ENCODE peak calls at places on chromosomes 16 and 17, in five cellular contexts. O, D, L, F and P are unnamed samples.

GRCh38 chr16:31538199-31538598 is 10.5 kb downstream of the AHSP start:
- DNase-seq in O (no peak), F (no peak), L (no peak), D (no peak), P (peak)

GRCh38 chr17:50787106-50787505 is 19.8 kb upstream of the ANKRD40CL start:
- DNase-seq in O (no peak), L (no peak), F (no peak), D (no peak), P (no peak)

GRCh38 chr16:15808071-15808470 is 48.8 kb downstream of the MYH11 start:
- DNase-seq in D (no peak), F (no peak), L (no peak), O (no peak), P (no peak)

GRCh38 chr17:34816806-34817205 is 144.5 kb downstream of the CCT6B start:
- DNase-seq in L (no peak), F (no peak), O (no peak), D (no peak), P (no peak)

GRCh38 chr17:16995930-16996329 is 24.0 kb upstream of the TNFRSF13B start:
- DNase-seq in O (no peak), L (no peak), D (no peak), F (no peak), P (no peak)

GRCh38 chr16:29727452-29727851 is 18.3 kb downstream of the C16orf54 start:
- DNase-seq in F (no peak), O (no peak), D (no peak), L (no peak), P (no peak)

GRCh38 chr16:66845791-66846221 is 1.6 kb downstream of the CA7 start:
- DNase-seq in O (no peak), F (no peak), D (no peak), L (no peak), P (no peak)

GRCh38 chr16:8632675-8633182 is 11.2 kb downstream of the METTL22 start:
- DNase-seq in F (peak), D (peak), L (no peak), O (no peak), P (no peak)

GRCh38 chr17:15498107-15498506 is 30.7 kb upstream of the CDRT4 start:
- DNase-seq in F (peak), O (no peak), D (no peak), L (no peak), P (peak)

GRCh38 chr17:57281887-57282653 is 25.7 kb downstream of the MSI2 start:
- DNase-seq in D (no peak), L (no peak), F (peak), O (no peak), P (peak)

GRCh38 chr17:47301161-47301560 is 22.6 kb upstream of the EFCAB13 start:
- DNase-seq in D (no peak), O (no peak), L (no peak), F (no peak), P (no peak)

GRCh38 chr16:55120408-55120807 is 189.7 kb downstream of the IRX5 start:
- DNase-seq in D (no peak), O (no peak), F (no peak), L (no peak), P (no peak)

GRCh38 chr17:1870592-1870991 is 40.8 kb downstream of the RPA1 start:
- DNase-seq in D (no peak), O (no peak), L (peak), F (no peak), P (no peak)

GRCh38 chr17:80953471-80954315 is 37.9 kb upstream of the CHMP6 start:
- DNase-seq in O (peak), L (no peak), D (no peak), F (no peak), P (no peak)

GRCh38 chr17:30334421-30334820 is 564 bp upstream of the TMIGD1 start:
- DNase-seq in O (no peak), F (no peak), L (no peak), D (no peak), P (no peak)

GRCh38 chr17:55705847-55706246 is 16.8 kb downstream of the TMEM100 start:
- DNase-seq in D (no peak), F (no peak), L (no peak), O (no peak), P (no peak)

GRCh38 chr17:48002920-48003685 is 32.2 kb downstream of the CDK5RAP3 start:
- DNase-seq in F (no peak), L (no peak), D (no peak), O (no peak), P (no peak)

GRCh38 chr17:34163681-34164080 is 91.4 kb upstream of the CCL2 start:
- DNase-seq in O (no peak), F (peak), D (no peak), L (no peak), P (no peak)

GRCh38 chr16:19919142-19919541 is 34.5 kb upstream of the GPRC5B start:
- DNase-seq in D (no peak), O (no peak), L (no peak), F (no peak), P (no peak)
- TF ChIP-seq CTCF in D (no peak), O (no peak), L (no peak), F (no peak), P (no peak)

GRCh38 chr17:11293480-11293879 is 52.5 kb downstream of the SHISA6 start:
- DNase-seq in O (no peak), L (no peak), D (no peak), F (no peak), P (no peak)
- TF ChIP-seq CTCF in O (no peak), L (no peak), D (no peak), F (no peak), P (no peak)

GRCh38 chr17:2928294-2928890 is 132.2 kb downstream of the RAP1GAP2 start:
- DNase-seq in L (no peak), F (no peak), D (no peak), O (no peak), P (no peak)

GRCh38 chr17:2931901-2932300 is 131.5 kb downstream of the OR1D5 start:
- DNase-seq in D (no peak), L (no peak), F (no peak), O (no peak), P (no peak)

GRCh38 chr17:2931426-2931825 is 132.0 kb downstream of the OR1D5 start:
- DNase-seq in F (no peak), O (no peak), D (no peak), L (no peak), P (no peak)

GRCh38 chr17:2932946-2933345 is 130.5 kb downstream of the OR1D5 start:
- DNase-seq in L (no peak), D (no peak), F (no peak), O (no peak), P (no peak)

DNA sequence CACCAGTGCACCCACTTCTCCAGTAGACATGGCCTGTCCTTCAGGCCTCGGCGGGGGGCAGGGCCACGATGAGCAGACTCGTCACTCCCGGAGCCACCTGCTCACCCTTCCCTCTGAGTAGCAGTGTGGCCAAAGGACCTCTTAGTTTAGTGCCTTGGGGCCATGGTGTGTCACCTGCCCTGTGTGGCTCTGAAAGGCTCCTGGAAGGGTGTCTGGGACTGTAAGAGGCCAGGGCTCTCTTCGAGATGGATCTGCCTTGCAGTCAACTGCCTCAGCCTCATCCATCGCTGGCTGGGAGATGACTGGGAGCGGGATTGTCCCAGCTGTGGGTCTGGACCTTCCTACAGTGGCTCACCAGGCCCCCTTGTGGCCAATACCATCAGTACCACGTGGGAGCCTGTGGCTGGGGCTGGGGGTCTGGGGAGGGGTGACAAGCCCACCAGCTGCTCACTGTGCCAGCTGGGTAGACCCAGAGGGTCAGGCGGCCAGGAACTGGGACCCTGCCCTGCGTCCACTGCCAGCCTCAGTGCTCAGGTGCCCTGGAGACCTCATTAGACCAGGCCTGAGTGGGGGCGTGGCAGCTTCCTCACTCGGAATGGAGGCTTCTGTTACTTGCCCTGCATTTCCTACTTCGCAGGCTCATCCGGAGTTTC is 133.4 kb downstream of the OR1D5 start:
- DNase-seq in O (no peak), F (peak), L (peak), D (no peak), P (peak)
- TF ChIP-seq CTCF in O (peak), F (peak), L (peak), D (peak), P (peak)

DNA sequence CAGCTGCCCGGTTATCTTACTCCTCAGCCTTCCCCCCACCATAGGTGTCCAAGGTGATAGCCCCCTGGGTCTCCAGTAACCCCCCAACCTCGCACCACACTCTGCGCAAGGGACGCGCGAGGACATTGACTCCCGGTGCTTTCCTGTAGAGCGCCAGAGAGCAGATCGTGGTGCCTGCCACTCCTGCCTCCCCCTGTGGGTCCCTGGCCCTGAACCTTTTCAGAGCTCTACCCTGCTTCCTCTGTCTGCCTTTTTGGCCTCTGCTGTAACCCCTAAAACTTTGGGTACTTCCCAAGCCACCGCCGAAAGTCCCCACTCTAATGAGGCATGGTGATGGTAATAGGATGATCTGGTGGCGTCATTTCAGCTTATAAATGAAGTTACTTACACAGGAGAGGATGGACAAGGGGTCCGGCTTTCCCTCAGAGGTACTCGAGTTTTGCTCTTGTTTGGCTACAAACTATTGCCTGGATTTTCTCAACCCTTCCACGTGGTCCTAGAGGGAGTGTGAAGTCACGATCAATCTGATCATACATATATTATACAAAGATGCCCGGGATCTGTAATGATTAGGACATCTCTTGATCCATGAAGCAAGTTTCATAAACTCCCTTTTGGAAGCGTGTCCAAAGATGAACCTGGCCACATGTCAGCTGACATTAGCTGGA is 2.1 kb upstream of the CDH11 start:
- DNase-seq in D (no peak), L (no peak), O (no peak), F (peak), P (no peak)
- TF ChIP-seq CTCF in D (no peak), L (no peak), O (no peak), F (no peak), P (no peak)

DNA sequence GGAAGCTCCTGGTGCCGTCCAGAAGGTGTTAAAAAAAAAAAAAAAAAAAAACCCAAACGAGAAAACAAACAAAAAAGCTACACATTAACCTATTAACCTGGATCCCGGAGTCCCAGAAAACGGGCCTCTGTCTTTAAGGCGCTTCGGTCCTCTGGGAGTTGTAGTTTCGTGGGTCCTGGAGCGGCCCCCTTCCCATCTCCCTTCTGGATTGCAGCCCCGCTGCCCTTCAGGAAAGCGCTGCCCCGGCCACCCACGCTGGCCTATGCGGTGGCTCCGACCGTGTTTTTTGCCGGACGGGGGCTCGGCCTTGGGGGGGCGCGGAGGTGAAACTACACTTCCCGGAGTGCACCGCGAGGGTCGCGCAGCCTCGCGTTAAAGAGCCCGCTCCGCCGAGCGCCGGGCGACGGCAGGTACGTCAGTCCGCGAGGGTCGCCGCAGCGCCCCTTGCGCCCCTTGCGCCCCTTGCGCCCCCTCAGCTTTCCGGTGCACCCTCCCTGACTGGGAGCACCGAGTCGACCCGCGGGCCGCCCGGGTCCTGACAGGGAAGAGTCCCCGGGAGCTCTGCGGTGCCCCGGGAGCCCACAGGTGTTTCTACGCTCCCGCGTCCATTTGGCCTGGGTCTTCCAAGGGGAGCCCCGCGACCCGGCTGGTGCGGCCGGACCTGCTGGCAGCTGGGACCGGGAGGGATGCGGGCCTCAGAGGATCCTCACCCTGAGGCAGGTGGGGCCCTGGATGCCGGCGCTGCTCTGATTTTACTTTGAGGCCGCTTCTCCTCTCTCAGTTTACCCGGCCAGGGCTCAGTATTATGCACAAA is at the start of gene FCSK:
- DNase-seq in O (peak), L (peak), F (peak), D (peak), P (peak)
- TF ChIP-seq CTCF in O (no peak), L (no peak), F (no peak), D (no peak), P (no peak)

GRCh38 chr16:88063201-88063773 is 112.1 kb downstream of the BANP start:
- DNase-seq in F (peak), O (peak), L (no peak), D (peak), P (no peak)
- TF ChIP-seq CTCF in F (no peak), O (no peak), L (no peak), D (no peak), P (no peak)

DNA sequence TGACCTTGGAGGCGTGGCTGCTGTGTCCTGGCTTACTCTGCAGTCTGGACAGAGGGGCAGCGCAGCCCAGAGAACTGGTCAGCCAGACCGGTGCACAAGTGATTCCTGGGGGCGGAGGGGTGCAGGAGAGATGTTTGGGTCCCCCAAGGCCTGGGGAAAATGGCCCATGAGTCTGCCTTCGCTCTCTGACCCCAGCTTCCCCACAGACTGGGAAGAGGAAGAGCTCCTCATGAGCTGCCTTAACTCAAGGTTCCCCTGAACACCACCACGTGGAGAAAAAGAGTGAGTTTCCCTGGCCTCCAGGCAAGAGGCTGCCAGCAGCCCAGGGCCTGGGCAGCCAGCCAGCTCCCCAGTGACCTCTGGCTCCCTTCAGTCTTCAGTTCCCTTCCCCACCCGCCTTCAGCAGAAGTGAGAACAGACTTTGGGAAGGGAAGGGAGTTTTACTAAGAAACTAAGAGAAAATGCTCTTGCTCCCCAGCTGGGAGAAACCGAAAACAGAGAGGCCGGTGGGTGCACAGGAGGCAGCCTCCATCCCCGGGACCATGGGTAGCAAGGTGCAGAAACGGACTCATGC is 2.0 kb upstream of the C17orf99 start:
- DNase-seq in F (peak), L (no peak), D (peak), O (peak), P (no peak)
- TF ChIP-seq CTCF in F (no peak), L (no peak), D (no peak), O (peak), P (no peak)

GRCh38 chr16:82203198-82203597 is 33.2 kb upstream of the MPHOSPH6 start:
- DNase-seq in L (no peak), D (no peak), O (no peak), F (no peak), P (no peak)

GRCh38 chr16:82195917-82196494 is 26.0 kb upstream of the MPHOSPH6 start:
- DNase-seq in F (no peak), L (no peak), D (no peak), O (no peak), P (no peak)

GRCh38 chr16:82201906-82202305 is 31.9 kb upstream of the MPHOSPH6 start:
- DNase-seq in O (peak), L (no peak), D (no peak), F (no peak), P (no peak)

GRCh38 chr16:82197540-82198240 is 27.7 kb upstream of the MPHOSPH6 start:
- DNase-seq in O (peak), D (no peak), L (no peak), F (no peak), P (no peak)

DNA sequence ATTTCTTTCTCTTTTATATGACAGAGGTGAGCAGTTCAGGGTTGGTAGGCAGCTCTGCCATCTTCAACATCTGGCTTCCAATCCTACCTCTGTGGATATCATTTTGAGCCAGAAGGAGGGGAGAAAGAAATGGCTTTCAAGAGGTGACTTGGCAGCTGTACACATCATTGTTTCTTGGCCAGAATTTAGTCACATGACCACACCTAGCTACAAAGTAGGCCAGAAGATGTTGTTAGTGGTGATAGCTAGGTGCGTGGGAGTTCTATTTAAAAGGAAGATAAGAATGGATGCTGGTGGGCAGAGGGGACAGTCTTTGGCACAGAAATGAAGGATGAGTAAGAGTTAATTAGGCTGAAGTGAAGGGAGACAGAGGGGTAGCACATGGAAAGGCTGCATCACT is 29.2 kb upstream of the MPHOSPH6 start:
- DNase-seq in D (no peak), F (no peak), O (no peak), L (no peak), P (no peak)
- TF ChIP-seq CTCF in D (no peak), F (no peak), O (no peak), L (no peak), P (no peak)

GRCh38 chr17:61579961-61580360 is 11.1 kb downstream of the NACA2 start:
- DNase-seq in F (no peak), L (no peak), D (no peak), O (no peak), P (no peak)
- TF ChIP-seq CTCF in F (no peak), L (no peak), D (no peak), O (no peak), P (no peak)